ENCODE peak calls at places on chromosome 19, in five cellular contexts. One of them, this sample, is unnamed.

GRCh38 chr19:18128044-18128443 is 24.9 kb upstream of the PIK3R2 start:
- DNase-seq in CD4-positive, alpha-beta T cell: no peak
- DNase-seq in lung: no peak
- DNase-seq in neural crest cell: no peak
- DNase-seq in mesothelial cell of epicardium: no peak
- DNase-seq in this sample: no peak

GRCh38 chr19:6417713-6418561 is 6.7 kb downstream of the KHSRP start:
- DNase-seq in CD4-positive, alpha-beta T cell: no peak
- DNase-seq in lung: no peak
- DNase-seq in mesothelial cell of epicardium: no peak
- DNase-seq in neural crest cell: no peak
- DNase-seq in this sample: no peak

GRCh38 chr19:21912654-21913053 is 76.7 kb upstream of the ZNF43 start:
- DNase-seq in lung: no peak
- DNase-seq in CD4-positive, alpha-beta T cell: no peak
- DNase-seq in mesothelial cell of epicardium: no peak
- DNase-seq in neural crest cell: no peak
- DNase-seq in this sample: no peak

GRCh38 chr19:35609881-35610353 is 2.6 kb upstream of the HAUS5 start:
- DNase-seq in lung: no peak
- DNase-seq in neural crest cell: no peak
- DNase-seq in CD4-positive, alpha-beta T cell: peak
- DNase-seq in mesothelial cell of epicardium: no peak
- DNase-seq in this sample: no peak

GRCh38 chr19:56404705-56405056 is 549 bp downstream of the ZNF583 start:
- DNase-seq in lung: no peak
- DNase-seq in CD4-positive, alpha-beta T cell: no peak
- DNase-seq in mesothelial cell of epicardium: no peak
- DNase-seq in neural crest cell: no peak
- DNase-seq in this sample: no peak

GRCh38 chr19:55672418-55672817 is 2.6 kb upstream of the EPN1 start:
- DNase-seq in neural crest cell: no peak
- DNase-seq in CD4-positive, alpha-beta T cell: no peak
- DNase-seq in mesothelial cell of epicardium: no peak
- DNase-seq in lung: no peak
- DNase-seq in this sample: no peak

GRCh38 chr19:17555480-17555928 is at the start of gene COLGALT1:
- DNase-seq in CD4-positive, alpha-beta T cell: peak
- DNase-seq in neural crest cell: peak
- DNase-seq in lung: peak
- DNase-seq in mesothelial cell of epicardium: peak
- DNase-seq in this sample: peak

GRCh38 chr19:8935460-8935859 is 74.7 kb downstream of the MUC16 start:
- DNase-seq in CD4-positive, alpha-beta T cell: no peak
- DNase-seq in mesothelial cell of epicardium: no peak
- DNase-seq in neural crest cell: no peak
- DNase-seq in lung: no peak
- DNase-seq in this sample: no peak

GRCh38 chr19:27745978-27746542 is 1466.9 kb downstream of the UQCRFS1 start:
- DNase-seq in neural crest cell: no peak
- DNase-seq in lung: peak
- DNase-seq in mesothelial cell of epicardium: no peak
- DNase-seq in CD4-positive, alpha-beta T cell: no peak
- DNase-seq in this sample: no peak

GRCh38 chr19:40576181-40576584 is 490 bp upstream of the SHKBP1 start:
- DNase-seq in CD4-positive, alpha-beta T cell: peak
- DNase-seq in mesothelial cell of epicardium: no peak
- DNase-seq in lung: no peak
- DNase-seq in neural crest cell: no peak
- DNase-seq in this sample: no peak

GRCh38 chr19:56595548-56595899 is 422 bp downstream of the ZNF71 start:
- DNase-seq in CD4-positive, alpha-beta T cell: no peak
- DNase-seq in neural crest cell: no peak
- DNase-seq in mesothelial cell of epicardium: no peak
- DNase-seq in lung: no peak
- DNase-seq in this sample: no peak

GRCh38 chr19:35157431-35157830 is 2.9 kb downstream of the FXYD5 start:
- DNase-seq in mesothelial cell of epicardium: no peak
- DNase-seq in lung: no peak
- DNase-seq in CD4-positive, alpha-beta T cell: no peak
- DNase-seq in neural crest cell: no peak
- DNase-seq in this sample: no peak

GRCh38 chr19:36060430-36060829 is 5.7 kb downstream of the WDR62 start:
- DNase-seq in neural crest cell: peak
- DNase-seq in CD4-positive, alpha-beta T cell: no peak
- DNase-seq in lung: no peak
- DNase-seq in mesothelial cell of epicardium: no peak
- DNase-seq in this sample: no peak

GRCh38 chr19:16896913-16897571 is 8.2 kb downstream of the F2RL3 start:
- DNase-seq in lung: peak
- DNase-seq in CD4-positive, alpha-beta T cell: peak
- DNase-seq in mesothelial cell of epicardium: peak
- DNase-seq in neural crest cell: peak
- DNase-seq in this sample: peak

GRCh38 chr19:722553-723101 is 13.9 kb downstream of the PALM start:
- DNase-seq in CD4-positive, alpha-beta T cell: no peak
- DNase-seq in mesothelial cell of epicardium: no peak
- DNase-seq in lung: no peak
- DNase-seq in neural crest cell: no peak
- DNase-seq in this sample: no peak

GRCh38 chr19:3644351-3645066 is 17.9 kb upstream of the CACTIN start:
- DNase-seq in neural crest cell: no peak
- DNase-seq in mesothelial cell of epicardium: no peak
- DNase-seq in lung: no peak
- DNase-seq in CD4-positive, alpha-beta T cell: no peak
- DNase-seq in this sample: no peak

GRCh38 chr19:4760285-4760650 is 31.3 kb upstream of the FEM1A start:
- DNase-seq in mesothelial cell of epicardium: no peak
- DNase-seq in CD4-positive, alpha-beta T cell: no peak
- DNase-seq in lung: no peak
- DNase-seq in neural crest cell: no peak
- DNase-seq in this sample: no peak

GRCh38 chr19:40740747-40741146 is 9.5 kb downstream of the ACTMAP start:
- DNase-seq in lung: no peak
- DNase-seq in mesothelial cell of epicardium: no peak
- DNase-seq in neural crest cell: no peak
- DNase-seq in CD4-positive, alpha-beta T cell: no peak
- DNase-seq in this sample: no peak

GRCh38 chr19:7534531-7534980 is 961 bp upstream of the PNPLA6 start:
- DNase-seq in mesothelial cell of epicardium: no peak
- DNase-seq in lung: peak
- DNase-seq in CD4-positive, alpha-beta T cell: no peak
- DNase-seq in neural crest cell: peak
- DNase-seq in this sample: no peak

GRCh38 chr19:35354898-35355297 is 3.4 kb upstream of the FFAR3 start:
- DNase-seq in mesothelial cell of epicardium: no peak
- DNase-seq in CD4-positive, alpha-beta T cell: no peak
- DNase-seq in lung: no peak
- DNase-seq in neural crest cell: no peak
- DNase-seq in this sample: no peak

GRCh38 chr19:30895946-30896345 is 453.3 kb downstream of the TSHZ3 start:
- DNase-seq in neural crest cell: no peak
- DNase-seq in mesothelial cell of epicardium: no peak
- DNase-seq in CD4-positive, alpha-beta T cell: no peak
- DNase-seq in lung: no peak
- DNase-seq in this sample: no peak

GRCh38 chr19:42313096-42313839 is at the start of gene TMEM145:
- DNase-seq in lung: no peak
- DNase-seq in mesothelial cell of epicardium: no peak
- DNase-seq in neural crest cell: peak
- DNase-seq in CD4-positive, alpha-beta T cell: no peak
- DNase-seq in this sample: peak
- TF ChIP-seq CTCF in lung: no peak
- TF ChIP-seq CTCF in mesothelial cell of epicardium: no peak
- TF ChIP-seq CTCF in neural crest cell: peak
- TF ChIP-seq CTCF in CD4-positive, alpha-beta T cell: no peak
- TF ChIP-seq CTCF in this sample: peak

GRCh38 chr19:13579388-13580060 is 73.2 kb upstream of the CACNA1A start:
- DNase-seq in CD4-positive, alpha-beta T cell: no peak
- DNase-seq in lung: no peak
- DNase-seq in neural crest cell: no peak
- DNase-seq in mesothelial cell of epicardium: no peak
- DNase-seq in this sample: no peak
- TF ChIP-seq CTCF in CD4-positive, alpha-beta T cell: no peak
- TF ChIP-seq CTCF in lung: no peak
- TF ChIP-seq CTCF in neural crest cell: no peak
- TF ChIP-seq CTCF in mesothelial cell of epicardium: no peak
- TF ChIP-seq CTCF in this sample: no peak

GRCh38 chr19:14097532-14098151 is 7.1 kb upstream of the SAMD1 start:
- DNase-seq in neural crest cell: no peak
- DNase-seq in lung: no peak
- DNase-seq in CD4-positive, alpha-beta T cell: no peak
- DNase-seq in mesothelial cell of epicardium: no peak
- DNase-seq in this sample: no peak
- TF ChIP-seq CTCF in neural crest cell: peak
- TF ChIP-seq CTCF in lung: no peak
- TF ChIP-seq CTCF in CD4-positive, alpha-beta T cell: no peak
- TF ChIP-seq CTCF in mesothelial cell of epicardium: no peak
- TF ChIP-seq CTCF in this sample: no peak

DNA sequence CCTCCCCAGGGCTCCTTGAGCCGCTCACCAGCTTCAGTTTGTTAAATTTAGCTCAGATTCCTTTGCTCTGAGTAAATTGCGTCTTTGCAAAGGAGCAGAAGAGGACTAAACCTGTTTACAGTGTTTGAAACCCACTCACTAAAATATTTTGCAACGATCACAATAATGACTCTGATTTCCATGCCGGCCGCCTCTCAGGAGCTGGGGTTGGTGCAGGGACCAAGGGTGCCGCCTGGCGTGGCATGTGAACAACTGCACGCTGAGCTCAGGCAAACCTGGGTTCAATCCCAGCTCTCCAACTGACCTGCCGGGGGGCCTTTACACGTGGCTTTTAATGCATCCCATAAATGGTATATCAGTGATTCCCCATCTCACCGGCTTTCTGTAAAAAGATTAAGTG is 68.7 kb upstream of the CACNA1A start:
- DNase-seq in CD4-positive, alpha-beta T cell: no peak
- DNase-seq in mesothelial cell of epicardium: no peak
- DNase-seq in neural crest cell: peak
- DNase-seq in lung: no peak
- DNase-seq in this sample: no peak
- TF ChIP-seq CTCF in CD4-positive, alpha-beta T cell: no peak
- TF ChIP-seq CTCF in mesothelial cell of epicardium: no peak
- TF ChIP-seq CTCF in neural crest cell: no peak
- TF ChIP-seq CTCF in lung: no peak
- TF ChIP-seq CTCF in this sample: peak

DNA sequence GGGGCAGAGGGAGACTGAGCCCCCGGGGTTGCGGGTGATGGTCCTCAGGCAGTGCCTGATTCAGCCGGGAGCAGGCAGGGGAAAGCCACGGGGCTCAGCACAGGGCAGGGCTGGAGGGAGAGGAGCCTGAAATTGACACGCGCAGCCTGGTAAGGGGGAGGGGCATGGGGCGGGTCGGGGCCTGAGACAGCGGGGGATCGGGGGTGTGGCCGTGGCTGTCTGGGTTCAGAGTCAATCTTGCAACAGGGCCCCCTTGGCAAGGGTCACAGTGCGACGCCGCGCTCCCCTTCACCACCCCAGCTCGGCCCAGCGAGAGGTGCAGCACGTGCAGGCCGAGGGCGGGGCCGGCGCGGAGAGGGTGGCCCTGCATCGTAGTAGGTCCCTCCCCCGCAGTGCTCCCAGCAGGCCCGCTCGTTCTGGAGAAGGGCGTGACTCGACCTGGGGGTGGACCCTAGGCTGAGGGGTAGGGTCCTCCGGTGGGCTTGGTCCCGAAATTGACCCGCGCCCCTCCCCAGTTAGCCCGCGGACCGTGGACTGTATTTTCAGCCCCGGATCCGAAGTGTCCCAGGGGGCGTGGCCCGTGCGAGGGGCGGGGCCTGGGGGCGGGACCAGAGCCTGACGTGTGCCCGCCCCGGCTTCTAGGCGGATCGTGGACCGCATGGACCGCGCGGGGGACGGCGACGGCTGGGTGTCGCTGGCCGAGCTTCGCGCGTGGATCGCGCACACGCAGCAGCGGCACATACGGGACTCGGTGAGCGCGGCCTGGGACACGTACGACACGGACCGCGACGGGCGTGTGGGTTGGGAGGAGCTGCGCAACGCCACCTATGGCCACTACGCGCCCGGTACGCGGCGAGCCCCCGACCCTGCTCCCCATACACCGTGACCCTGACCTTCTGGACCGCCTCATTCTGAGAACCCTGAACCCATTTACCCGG is 6.0 kb downstream of the RCN3 start:
- DNase-seq in CD4-positive, alpha-beta T cell: peak
- DNase-seq in mesothelial cell of epicardium: peak
- DNase-seq in neural crest cell: peak
- DNase-seq in lung: peak
- DNase-seq in this sample: peak
- TF ChIP-seq CTCF in CD4-positive, alpha-beta T cell: peak
- TF ChIP-seq CTCF in mesothelial cell of epicardium: no peak
- TF ChIP-seq CTCF in neural crest cell: peak
- TF ChIP-seq CTCF in lung: no peak
- TF ChIP-seq CTCF in this sample: peak

This sample was measured in progenitor cell of endocrine pancreas.